ENCODE peak calls at places on chromosomes 6 and 20, in eight cellular contexts. U is dermis blood vessel endothelial cell, G is thoracic aorta, K is Calu3, A is HT-29, R is testis, N is fibroblast of lung, O is astrocyte of the hippocampus. X is an unnamed sample.

GRCh38 chr6:163738725-163739124 is 324.2 kb downstream of the QKI start:
- DNase-seq in U (no peak), G (no peak), K (no peak), A (no peak), R (no peak), N (peak), O (no peak), X (no peak)

GRCh38 chr6:98833101-98834059 is 994 bp upstream of the POU3F2 start:
- DNase-seq in U (peak), G (no peak), K (peak), A (no peak), R (peak), N (peak), O (peak), X (no peak)

GRCh38 chr6:57435475-57436163 is 118.2 kb downstream of the PRIM2 start:
- DNase-seq in U (no peak), G (no peak), K (no peak), A (peak), R (no peak), N (no peak), O (no peak), X (no peak)

GRCh38 chr20:61284752-61285151 is 32.7 kb downstream of the CDH4 start:
- DNase-seq in U (no peak), G (no peak), K (no peak), A (no peak), R (no peak), N (no peak), O (no peak), X (no peak)

GRCh38 chr20:56504373-56505005 is 20.1 kb upstream of the FAM209A start:
- DNase-seq in U (peak), G (no peak), K (no peak), A (peak), R (no peak), N (no peak), O (no peak), X (no peak)

GRCh38 chr6:6972456-6972855 is 135.3 kb upstream of the RREB1 start:
- DNase-seq in U (no peak), G (no peak), K (peak), A (no peak), R (no peak), N (peak), O (peak), X (no peak)

GRCh38 chr6:126372626-126373025 is 32.7 kb downstream of the CENPW start:
- DNase-seq in U (no peak), G (no peak), K (no peak), A (no peak), R (no peak), N (no peak), O (no peak), X (no peak)

GRCh38 chr6:146670161-146670560 is 71.4 kb downstream of the ADGB start:
- DNase-seq in U (no peak), G (no peak), K (no peak), A (no peak), R (no peak), N (peak), O (peak), X (no peak)

GRCh38 chr6:21742238-21742660 is 148.7 kb downstream of the SOX4 start:
- DNase-seq in U (peak), G (no peak), K (peak), A (peak), R (no peak), N (peak), O (peak), X (peak)

GRCh38 chr20:38157635-38158495 is 7.2 kb downstream of the TGM2 start:
- DNase-seq in U (peak), G (no peak), K (no peak), A (no peak), R (no peak), N (no peak), O (no peak), X (no peak)

GRCh38 chr6:11712760-11713159 is 65.8 kb downstream of the ADTRP start:
- DNase-seq in U (no peak), G (no peak), K (no peak), A (no peak), R (no peak), N (peak), O (no peak), X (no peak)

GRCh38 chr6:79430913-79431312 is 106.3 kb downstream of the LCA5 start:
- DNase-seq in U (no peak), G (no peak), K (no peak), A (no peak), R (no peak), N (no peak), O (no peak), X (no peak)